ENCODE peak calls at places on chromosomes 16 and 17, in eight cellular contexts. F is germinal center; W is C1 segment of cervical spinal cord; L is midbrain; A is HT-29; N is CD8-positive, alpha-beta memory T cell; O is activated CD4-positive, alpha-beta T cell treated with anti-CD3 and anti-CD28 coated beads for 48 hours; Q is anterior cingulate cortex. I is an unnamed sample.

GRCh38 chr16:59252317-59252716 is 518.2 kb upstream of the GOT2 start:
- DNase-seq in F (no peak), W (no peak), L (no peak), A (no peak), N (no peak), O (no peak), Q (no peak), I (no peak)

GRCh38 chr17:76953926-76954325 is 85.7 kb downstream of the MGAT5B start:
- DNase-seq in F (no peak), W (no peak), L (no peak), A (no peak), N (no peak), O (no peak), Q (no peak), I (no peak)

GRCh38 chr17:59001158-59001814 is 105.4 kb downstream of the TRIM37 start:
- DNase-seq in F (peak; percentile 79), W (no peak), L (no peak), A (no peak), N (peak; percentile 63), O (peak; percentile 81), Q (no peak), I (no peak)

GRCh38 chr17:42561908-42562844 is at the start of gene COASY:
- DNase-seq in F (peak; percentile 91), W (peak; percentile 82), L (peak; percentile 96), A (peak; percentile 98), N (peak; percentile 86), O (peak; percentile 96), Q (peak; percentile 92), I (peak; percentile 84)

GRCh38 chr17:40556884-40557414 is 8.3 kb downstream of the CCR7 start:
- DNase-seq in F (no peak), W (no peak), L (no peak), A (no peak), N (no peak), O (no peak), Q (peak; percentile 35), I (no peak)

GRCh38 chr17:39679521-39680192 is 8.2 kb downstream of the PGAP3 start:
- DNase-seq in F (peak; percentile 40), W (no peak), L (no peak), A (no peak), N (peak; percentile 53), O (peak; percentile 43), Q (no peak), I (no peak)

GRCh38 chr17:56598471-56598870 is 5.0 kb downstream of the NOG start:
- DNase-seq in F (no peak), W (no peak), L (no peak), A (no peak), N (no peak), O (no peak), Q (no peak), I (no peak)

GRCh38 chr16:27618611-27619380 is 68.9 kb downstream of the KATNIP start:
- DNase-seq in F (no peak), W (no peak), L (no peak), A (no peak), N (no peak), O (no peak), Q (no peak), I (no peak)

GRCh38 chr16:53565300-53565699 is 62.3 kb upstream of the AKTIP start:
- DNase-seq in F (no peak), W (no peak), L (no peak), A (no peak), N (no peak), O (no peak), Q (no peak), I (no peak)

GRCh38 chr16:48354877-48355585 is 30.2 kb downstream of the SIAH1 start:
- DNase-seq in F (no peak), W (no peak), L (no peak), A (no peak), N (no peak), O (no peak), Q (no peak), I (no peak)

GRCh38 chr16:49268667-49269066 is 13.0 kb downstream of the CBLN1 start:
- DNase-seq in F (no peak), W (no peak), L (no peak), A (no peak), N (no peak), O (no peak), Q (no peak), I (no peak)

GRCh38 chr17:80839401-80839800 is 152.2 kb upstream of the CHMP6 start:
- DNase-seq in F (no peak), W (no peak), L (peak; percentile 24), A (no peak), N (no peak), O (no peak), Q (peak; percentile 71), I (no peak)

GRCh38 chr16:6356881-6357280 is 975.8 kb upstream of the RBFOX1 start:
- DNase-seq in F (no peak), W (no peak), L (no peak), A (no peak), N (no peak), O (no peak), Q (no peak), I (no peak)

GRCh38 chr17:61856078-61856477 is 7.2 kb downstream of the BRIP1 start:
- DNase-seq in F (no peak), W (no peak), L (no peak), A (no peak), N (no peak), O (no peak), Q (no peak), I (no peak)

GRCh38 chr17:63162406-63163157 is 196.5 kb downstream of the TANC2 start:
- DNase-seq in F (no peak), W (no peak), L (no peak), A (no peak), N (no peak), O (no peak), Q (no peak), I (no peak)

GRCh38 chr17:2867441-2868424 is 71.5 kb downstream of the RAP1GAP2 start:
- DNase-seq in F (no peak), W (no peak), L (no peak), A (no peak), N (no peak), O (no peak), Q (no peak), I (no peak)

GRCh38 chr16:10661737-10662136 is 33.0 kb downstream of the TEKT5 start:
- DNase-seq in F (no peak), W (no peak), L (no peak), A (no peak), N (no peak), O (no peak), Q (no peak), I (no peak)

GRCh38 chr16:72832640-72833039 is 215.3 kb downstream of the ZFHX3 start:
- DNase-seq in F (peak; percentile 78), W (peak; percentile 27), L (peak; percentile 84), A (peak; percentile 82), N (peak; percentile 11), O (peak; percentile 81), Q (peak; percentile 44), I (peak; percentile 35)

GRCh38 chr16:3641801-3642396 is 12.6 kb upstream of the DNASE1 start:
- DNase-seq in F (no peak), W (no peak), L (no peak), A (no peak), N (no peak), O (no peak), Q (no peak), I (no peak)

GRCh38 chr17:76088041-76088867 is 9.3 kb downstream of the ZACN start:
- DNase-seq in F (no peak), W (no peak), L (no peak), A (no peak), N (no peak), O (no peak), Q (no peak), I (no peak)

GRCh38 chr16:70529051-70529777 is 5.6 kb downstream of the SF3B3 start:
- DNase-seq in F (peak; percentile 50), W (no peak), L (no peak), A (peak; percentile 54), N (no peak), O (no peak), Q (no peak), I (peak; percentile 47)

GRCh38 chr16:64008131-64008530 is 1113.7 kb downstream of the CDH11 start:
- DNase-seq in F (no peak), W (no peak), L (no peak), A (no peak), N (no peak), O (no peak), Q (no peak), I (no peak)

GRCh38 chr16:23195415-23195978 is 13.0 kb downstream of the SCNN1G start:
- DNase-seq in F (no peak), W (no peak), L (no peak), A (no peak), N (no peak), O (no peak), Q (no peak), I (no peak)

GRCh38 chr17:44187131-44187899 is 543 bp downstream of the TMUB2 start:
- DNase-seq in F (peak; percentile 83), W (no peak), L (no peak), A (no peak), N (peak; percentile 39), O (no peak), Q (no peak), I (peak; percentile 86)

GRCh38 chr17:20091161-20092029 is 82.2 kb downstream of the SPECC1 start:
- DNase-seq in F (no peak), W (no peak), L (no peak), A (no peak), N (no peak), O (no peak), Q (no peak), I (no peak)

GRCh38 chr17:48047113-48047740 is 932 bp upstream of the NFE2L1 start:
- DNase-seq in F (no peak), W (no peak), L (no peak), A (no peak), N (no peak), O (no peak), Q (no peak), I (no peak)

GRCh38 chr17:49063652-49064051 is 66.5 kb downstream of the IGF2BP1 start:
- DNase-seq in F (no peak), W (no peak), L (peak; percentile 38), A (no peak), N (no peak), O (no peak), Q (peak; percentile 84), I (no peak)

GRCh38 chr16:60776311-60776710 is 1259.9 kb downstream of the CDH8 start:
- DNase-seq in F (no peak), W (no peak), L (no peak), A (no peak), N (no peak), O (no peak), Q (no peak), I (no peak)

GRCh38 chr16:9096416-9096952 is 5.0 kb downstream of the HAPSTR1 start:
- DNase-seq in F (no peak), W (no peak), L (no peak), A (no peak), N (no peak), O (no peak), Q (no peak), I (no peak)

GRCh38 chr16:65023802-65024201 is 98.1 kb downstream of the CDH11 start:
- DNase-seq in F (no peak), W (no peak), L (no peak), A (no peak), N (no peak), O (no peak), Q (no peak), I (no peak)

GRCh38 chr16:55502801-55503366 is 6.0 kb upstream of the LPCAT2 start:
- DNase-seq in F (no peak), W (peak; percentile 74), L (peak; percentile 96), A (peak; percentile 95), N (no peak), O (no peak), Q (peak; percentile 89), I (peak; percentile 93)

GRCh38 chr16:1706386-1707192 is 594 bp downstream of the MAPK8IP3 start:
- DNase-seq in F (peak; percentile 69), W (no peak), L (no peak), A (no peak), N (peak; percentile 31), O (peak; percentile 63), Q (no peak), I (no peak)

GRCh38 chr16:678858-679807 is 1.1 kb upstream of the STUB1 start:
- DNase-seq in F (no peak), W (peak; percentile 47), L (peak; percentile 51), A (peak; percentile 77), N (peak; percentile 56), O (peak; percentile 67), Q (peak; percentile 47), I (peak; percentile 30)

GRCh38 chr16:86523166-86523740 is 12.9 kb downstream of the FOXF1 start:
- DNase-seq in F (no peak), W (no peak), L (no peak), A (no peak), N (no peak), O (no peak), Q (no peak), I (no peak)

I was measured in hippocampal formation.